ENCODE peak calls at places on chromosomes 3 and 15, in five cellular contexts. D is AG20443, J is fibroblast of the conjunctiva, Z is DMS79 treated with DMSO at 0.1 percent for 48 hours, W is occipital lobe. K is an unnamed sample.
A peak's percentile ranks its signal among the peaks of the same experiment; 100 is the strongest.

GRCh38 chr15:51842852-51843737 is 13.6 kb downstream of the TMOD3 start:
- DNase-seq in D (no peak), J (no peak), Z (no peak), W (no peak), K (no peak)

GRCh38 chr3:61381745-61382392 is 130.6 kb upstream of the FHIT start:
- DNase-seq in D (peak; percentile 45), J (peak; percentile 16), Z (no peak), W (no peak), K (no peak)

GRCh38 chr3:11603628-11604027 is 40.1 kb downstream of the VGLL4 start:
- DNase-seq in D (peak; percentile 69), J (peak; percentile 88), Z (no peak), W (no peak), K (no peak)

GRCh38 chr15:79978694-79979519 is 7.9 kb upstream of the BCL2A1 start:
- DNase-seq in D (peak; percentile 71), J (peak; percentile 44), Z (no peak), W (no peak), K (no peak)

GRCh38 chr3:72436863-72437592 is 411.2 kb downstream of the SHQ1 start:
- DNase-seq in D (no peak), J (no peak), Z (no peak), W (no peak), K (no peak)

GRCh38 chr3:119831941-119832371 is 50.1 kb downstream of the NR1I2 start:
- DNase-seq in D (peak; percentile 27), J (no peak), Z (peak; percentile 6), W (no peak), K (no peak)

GRCh38 chr3:94587291-94587690 is 524.4 kb downstream of the NSUN3 start:
- DNase-seq in D (no peak), J (no peak), Z (no peak), W (no peak), K (no peak)

GRCh38 chr15:73573572-73573971 is 59.6 kb downstream of the NPTN start:
- DNase-seq in D (peak; percentile 58), J (peak; percentile 22), Z (no peak), W (no peak), K (no peak)

GRCh38 chr15:72269739-72270138 is 2.6 kb downstream of the PARP6 start:
- DNase-seq in D (no peak), J (no peak), Z (no peak), W (no peak), K (no peak)

GRCh38 chr3:51408813-51409212 is 17.7 kb downstream of the RBM15B start:
- DNase-seq in D (no peak), J (no peak), Z (no peak), W (no peak), K (no peak)